ENCODE peak calls at places on chromosome 15, in ten cellular contexts. One of them, this sample, is unnamed.

GRCh38 chr15:93610944-93611343 is 521.9 kb upstream of the RGMA start:
- DNase-seq in coronary artery: no peak
- DNase-seq in stimulated activated CD4-positive, alpha-beta T cell treated with anti-CD3 and anti-CD28 coated beads, Interleukin-12 subunit alpha, Interleukin-12 subunit beta, amount 100 ng/mL, for 48 hours: no peak
- DNase-seq in psoas muscle: no peak
- DNase-seq in H7: no peak
- DNase-seq in neural crest cell: no peak
- DNase-seq in skeletal muscle cell: no peak
- DNase-seq in Peyer's patch: no peak
- DNase-seq in NCI-H187: no peak
- DNase-seq in fibroblast of mammary gland: peak; percentile 26
- DNase-seq in this sample: no peak

GRCh38 chr15:52171386-52171785 is 19.8 kb downstream of the GNB5 start:
- DNase-seq in coronary artery: no peak
- DNase-seq in stimulated activated CD4-positive, alpha-beta T cell treated with anti-CD3 and anti-CD28 coated beads, Interleukin-12 subunit alpha, Interleukin-12 subunit beta, amount 100 ng/mL, for 48 hours: no peak
- DNase-seq in psoas muscle: no peak
- DNase-seq in H7: no peak
- DNase-seq in neural crest cell: no peak
- DNase-seq in skeletal muscle cell: no peak
- DNase-seq in Peyer's patch: no peak
- DNase-seq in NCI-H187: no peak
- DNase-seq in fibroblast of mammary gland: peak; percentile 17
- DNase-seq in this sample: no peak

GRCh38 chr15:71357357-71357756 is 242.1 kb downstream of the THSD4 start:
- DNase-seq in coronary artery: no peak
- DNase-seq in stimulated activated CD4-positive, alpha-beta T cell treated with anti-CD3 and anti-CD28 coated beads, Interleukin-12 subunit alpha, Interleukin-12 subunit beta, amount 100 ng/mL, for 48 hours: no peak
- DNase-seq in psoas muscle: no peak
- DNase-seq in H7: no peak
- DNase-seq in neural crest cell: no peak
- DNase-seq in skeletal muscle cell: no peak
- DNase-seq in Peyer's patch: no peak
- DNase-seq in NCI-H187: no peak
- DNase-seq in fibroblast of mammary gland: no peak
- DNase-seq in this sample: no peak

GRCh38 chr15:70758790-70759462 is 4.4 kb downstream of the UACA start:
- DNase-seq in coronary artery: no peak
- DNase-seq in stimulated activated CD4-positive, alpha-beta T cell treated with anti-CD3 and anti-CD28 coated beads, Interleukin-12 subunit alpha, Interleukin-12 subunit beta, amount 100 ng/mL, for 48 hours: no peak
- DNase-seq in psoas muscle: no peak
- DNase-seq in H7: no peak
- DNase-seq in neural crest cell: no peak
- DNase-seq in skeletal muscle cell: no peak
- DNase-seq in Peyer's patch: no peak
- DNase-seq in NCI-H187: no peak
- DNase-seq in fibroblast of mammary gland: no peak
- DNase-seq in this sample: no peak

GRCh38 chr15:70762469-70763119 is 764 bp downstream of the UACA start:
- DNase-seq in coronary artery: peak; percentile 82
- DNase-seq in stimulated activated CD4-positive, alpha-beta T cell treated with anti-CD3 and anti-CD28 coated beads, Interleukin-12 subunit alpha, Interleukin-12 subunit beta, amount 100 ng/mL, for 48 hours: no peak
- DNase-seq in psoas muscle: peak; percentile 50
- DNase-seq in H7: peak; percentile 76
- DNase-seq in neural crest cell: peak; percentile 20
- DNase-seq in skeletal muscle cell: no peak
- DNase-seq in Peyer's patch: no peak
- DNase-seq in NCI-H187: no peak
- DNase-seq in fibroblast of mammary gland: peak; percentile 80
- DNase-seq in this sample: peak; percentile 51

GRCh38 chr15:36370735-36371115 is 208.7 kb upstream of the CDIN1 start:
- DNase-seq in coronary artery: no peak
- DNase-seq in stimulated activated CD4-positive, alpha-beta T cell treated with anti-CD3 and anti-CD28 coated beads, Interleukin-12 subunit alpha, Interleukin-12 subunit beta, amount 100 ng/mL, for 48 hours: no peak
- DNase-seq in psoas muscle: no peak
- DNase-seq in H7: no peak
- DNase-seq in neural crest cell: no peak
- DNase-seq in skeletal muscle cell: peak; percentile 66
- DNase-seq in Peyer's patch: no peak
- DNase-seq in NCI-H187: no peak
- DNase-seq in fibroblast of mammary gland: peak; percentile 93
- DNase-seq in this sample: no peak

GRCh38 chr15:58517252-58517681 is 85.5 kb downstream of the LIPC start:
- DNase-seq in coronary artery: no peak
- DNase-seq in stimulated activated CD4-positive, alpha-beta T cell treated with anti-CD3 and anti-CD28 coated beads, Interleukin-12 subunit alpha, Interleukin-12 subunit beta, amount 100 ng/mL, for 48 hours: peak; percentile 7
- DNase-seq in psoas muscle: no peak
- DNase-seq in H7: no peak
- DNase-seq in neural crest cell: no peak
- DNase-seq in skeletal muscle cell: no peak
- DNase-seq in Peyer's patch: no peak
- DNase-seq in NCI-H187: no peak
- DNase-seq in fibroblast of mammary gland: no peak
- DNase-seq in this sample: no peak

GRCh38 chr15:52789601-52790165 is 453 bp downstream of the ONECUT1 start:
- DNase-seq in coronary artery: no peak
- DNase-seq in stimulated activated CD4-positive, alpha-beta T cell treated with anti-CD3 and anti-CD28 coated beads, Interleukin-12 subunit alpha, Interleukin-12 subunit beta, amount 100 ng/mL, for 48 hours: no peak
- DNase-seq in psoas muscle: no peak
- DNase-seq in H7: peak; percentile 70
- DNase-seq in neural crest cell: no peak
- DNase-seq in skeletal muscle cell: no peak
- DNase-seq in Peyer's patch: no peak
- DNase-seq in NCI-H187: no peak
- DNase-seq in fibroblast of mammary gland: peak; percentile 16
- DNase-seq in this sample: peak; percentile 34

GRCh38 chr15:76991048-76991447 is 3.9 kb upstream of the PSTPIP1 start:
- DNase-seq in coronary artery: no peak
- DNase-seq in stimulated activated CD4-positive, alpha-beta T cell treated with anti-CD3 and anti-CD28 coated beads, Interleukin-12 subunit alpha, Interleukin-12 subunit beta, amount 100 ng/mL, for 48 hours: no peak
- DNase-seq in psoas muscle: no peak
- DNase-seq in H7: peak; percentile 16
- DNase-seq in neural crest cell: no peak
- DNase-seq in skeletal muscle cell: no peak
- DNase-seq in Peyer's patch: no peak
- DNase-seq in NCI-H187: no peak
- DNase-seq in fibroblast of mammary gland: no peak
- DNase-seq in this sample: no peak

GRCh38 chr15:40244961-40245523 is 6.2 kb downstream of the PAK6 start:
- DNase-seq in coronary artery: peak; percentile 61
- DNase-seq in stimulated activated CD4-positive, alpha-beta T cell treated with anti-CD3 and anti-CD28 coated beads, Interleukin-12 subunit alpha, Interleukin-12 subunit beta, amount 100 ng/mL, for 48 hours: no peak
- DNase-seq in psoas muscle: no peak
- DNase-seq in H7: no peak
- DNase-seq in neural crest cell: no peak
- DNase-seq in skeletal muscle cell: no peak
- DNase-seq in Peyer's patch: no peak
- DNase-seq in NCI-H187: no peak
- DNase-seq in fibroblast of mammary gland: no peak
- DNase-seq in this sample: peak; percentile 83

GRCh38 chr15:31556494-31557150 is 230.0 kb downstream of the KLF13 start:
- DNase-seq in coronary artery: no peak
- DNase-seq in stimulated activated CD4-positive, alpha-beta T cell treated with anti-CD3 and anti-CD28 coated beads, Interleukin-12 subunit alpha, Interleukin-12 subunit beta, amount 100 ng/mL, for 48 hours: no peak
- DNase-seq in psoas muscle: no peak
- DNase-seq in H7: no peak
- DNase-seq in neural crest cell: no peak
- DNase-seq in skeletal muscle cell: no peak
- DNase-seq in Peyer's patch: no peak
- DNase-seq in NCI-H187: no peak
- DNase-seq in fibroblast of mammary gland: no peak
- DNase-seq in this sample: no peak

GRCh38 chr15:89367485-89368451 is 33.1 kb upstream of the POLG start:
- DNase-seq in coronary artery: no peak
- DNase-seq in stimulated activated CD4-positive, alpha-beta T cell treated with anti-CD3 and anti-CD28 coated beads, Interleukin-12 subunit alpha, Interleukin-12 subunit beta, amount 100 ng/mL, for 48 hours: no peak
- DNase-seq in psoas muscle: no peak
- DNase-seq in H7: peak; percentile 96
- DNase-seq in neural crest cell: peak; percentile 50
- DNase-seq in skeletal muscle cell: no peak
- DNase-seq in Peyer's patch: no peak
- DNase-seq in NCI-H187: peak; percentile 22
- DNase-seq in fibroblast of mammary gland: peak; percentile 17
- DNase-seq in this sample: no peak

GRCh38 chr15:43769584-43770228 is 7.1 kb downstream of the ELL3 start:
- DNase-seq in coronary artery: no peak
- DNase-seq in stimulated activated CD4-positive, alpha-beta T cell treated with anti-CD3 and anti-CD28 coated beads, Interleukin-12 subunit alpha, Interleukin-12 subunit beta, amount 100 ng/mL, for 48 hours: no peak
- DNase-seq in psoas muscle: peak; percentile 44
- DNase-seq in H7: peak; percentile 73
- DNase-seq in neural crest cell: peak; percentile 64
- DNase-seq in skeletal muscle cell: no peak
- DNase-seq in Peyer's patch: peak; percentile 72
- DNase-seq in NCI-H187: no peak
- DNase-seq in fibroblast of mammary gland: peak; percentile 68
- DNase-seq in this sample: peak; percentile 57

GRCh38 chr15:83207622-83208356 is at the start of gene HDGFL3:
- DNase-seq in coronary artery: peak; percentile 78
- DNase-seq in stimulated activated CD4-positive, alpha-beta T cell treated with anti-CD3 and anti-CD28 coated beads, Interleukin-12 subunit alpha, Interleukin-12 subunit beta, amount 100 ng/mL, for 48 hours: no peak
- DNase-seq in psoas muscle: peak; percentile 62
- DNase-seq in H7: peak; percentile 88
- DNase-seq in neural crest cell: peak; percentile 60
- DNase-seq in skeletal muscle cell: no peak
- DNase-seq in Peyer's patch: no peak
- DNase-seq in NCI-H187: no peak
- DNase-seq in fibroblast of mammary gland: peak; percentile 38
- DNase-seq in this sample: peak; percentile 55

GRCh38 chr15:77944002-77944867 is 133.3 kb downstream of the TBC1D2B start:
- DNase-seq in coronary artery: peak; percentile 91
- DNase-seq in stimulated activated CD4-positive, alpha-beta T cell treated with anti-CD3 and anti-CD28 coated beads, Interleukin-12 subunit alpha, Interleukin-12 subunit beta, amount 100 ng/mL, for 48 hours: peak; percentile 30
- DNase-seq in psoas muscle: peak; percentile 89
- DNase-seq in H7: peak; percentile 88
- DNase-seq in neural crest cell: peak; percentile 75
- DNase-seq in skeletal muscle cell: no peak
- DNase-seq in Peyer's patch: peak; percentile 84
- DNase-seq in NCI-H187: no peak
- DNase-seq in fibroblast of mammary gland: peak; percentile 79
- DNase-seq in this sample: peak; percentile 85

GRCh38 chr15:61518191-61518950 is 289.3 kb upstream of the RORA start:
- DNase-seq in coronary artery: no peak
- DNase-seq in stimulated activated CD4-positive, alpha-beta T cell treated with anti-CD3 and anti-CD28 coated beads, Interleukin-12 subunit alpha, Interleukin-12 subunit beta, amount 100 ng/mL, for 48 hours: no peak
- DNase-seq in psoas muscle: no peak
- DNase-seq in H7: peak; percentile 11
- DNase-seq in neural crest cell: no peak
- DNase-seq in skeletal muscle cell: no peak
- DNase-seq in Peyer's patch: no peak
- DNase-seq in NCI-H187: no peak
- DNase-seq in fibroblast of mammary gland: peak; percentile 42
- DNase-seq in this sample: no peak

GRCh38 chr15:32637704-32638103 is 3.8 kb upstream of the SCG5 start:
- DNase-seq in coronary artery: no peak
- DNase-seq in stimulated activated CD4-positive, alpha-beta T cell treated with anti-CD3 and anti-CD28 coated beads, Interleukin-12 subunit alpha, Interleukin-12 subunit beta, amount 100 ng/mL, for 48 hours: no peak
- DNase-seq in psoas muscle: no peak
- DNase-seq in H7: no peak
- DNase-seq in neural crest cell: no peak
- DNase-seq in skeletal muscle cell: no peak
- DNase-seq in Peyer's patch: no peak
- DNase-seq in NCI-H187: no peak
- DNase-seq in fibroblast of mammary gland: no peak
- DNase-seq in this sample: no peak